ENCODE peak calls at places on chromosomes 16 and 17, in five cellular contexts. I is neural progenitor cell; T is stomach; N is endothelial cell of umbilical vein; C is CD4-positive, alpha-beta memory T cell. E is an unnamed sample.

GRCh38 chr17:61149862-61150362 is 249.7 kb upstream of the TBX2 start:
- DNase-seq in T (no peak), N (no peak), I (no peak), C (no peak), E (no peak)

GRCh38 chr16:24849641-24850040 is 3.9 kb downstream of the SLC5A11 start:
- DNase-seq in T (no peak), I (no peak), N (no peak), C (no peak), E (no peak)

GRCh38 chr17:40075216-40076100 is 12.7 kb downstream of the THRA start:
- DNase-seq in I (peak; percentile 86), N (peak; percentile 63), C (peak; percentile 59), T (peak; percentile 94), E (peak; percentile 96)

GRCh38 chr17:17042851-17043667 is 802 bp downstream of the MPRIP start:
- DNase-seq in T (no peak), C (peak; percentile 12), N (peak; percentile 64), I (peak; percentile 45), E (no peak)

GRCh38 chr17:73616120-73616872 is 27.9 kb downstream of the SDK2 start:
- DNase-seq in I (no peak), T (no peak), N (no peak), C (no peak), E (no peak)

GRCh38 chr16:13168091-13168572 is 266.7 kb downstream of the SHISA9 start:
- DNase-seq in T (no peak), C (no peak), I (peak; percentile 55), N (no peak), E (no peak)

GRCh38 chr17:50660042-50660886 is 25.6 kb downstream of the ABCC3 start:
- DNase-seq in T (peak; percentile 49), C (no peak), I (no peak), N (peak; percentile 20), E (no peak)

GRCh38 chr16:16167927-16168326 is 55.4 kb downstream of the ABCC6 start:
- DNase-seq in C (no peak), I (no peak), N (no peak), T (no peak), E (no peak)

GRCh38 chr17:66831383-66832220 is 3.3 kb upstream of the CACNG5 start:
- DNase-seq in N (no peak), I (no peak), T (no peak), C (no peak), E (no peak)

GRCh38 chr17:67359960-67360817 is 6.2 kb downstream of the PSMD12 start:
- DNase-seq in T (no peak), I (peak; percentile 35), N (peak; percentile 29), C (peak; percentile 74), E (no peak)

GRCh38 chr16:73019456-73020362 is 28.2 kb downstream of the ZFHX3 start:
- DNase-seq in I (no peak), T (no peak), N (peak; percentile 53), C (no peak), E (peak; percentile 30)
- H3K4me3 ChIP-seq in I (no peak overlapping the region), T (no peak overlapping the region), N (no peak overlapping the region), C (no peak overlapping the region), E (no peak overlapping the region)

DNA sequence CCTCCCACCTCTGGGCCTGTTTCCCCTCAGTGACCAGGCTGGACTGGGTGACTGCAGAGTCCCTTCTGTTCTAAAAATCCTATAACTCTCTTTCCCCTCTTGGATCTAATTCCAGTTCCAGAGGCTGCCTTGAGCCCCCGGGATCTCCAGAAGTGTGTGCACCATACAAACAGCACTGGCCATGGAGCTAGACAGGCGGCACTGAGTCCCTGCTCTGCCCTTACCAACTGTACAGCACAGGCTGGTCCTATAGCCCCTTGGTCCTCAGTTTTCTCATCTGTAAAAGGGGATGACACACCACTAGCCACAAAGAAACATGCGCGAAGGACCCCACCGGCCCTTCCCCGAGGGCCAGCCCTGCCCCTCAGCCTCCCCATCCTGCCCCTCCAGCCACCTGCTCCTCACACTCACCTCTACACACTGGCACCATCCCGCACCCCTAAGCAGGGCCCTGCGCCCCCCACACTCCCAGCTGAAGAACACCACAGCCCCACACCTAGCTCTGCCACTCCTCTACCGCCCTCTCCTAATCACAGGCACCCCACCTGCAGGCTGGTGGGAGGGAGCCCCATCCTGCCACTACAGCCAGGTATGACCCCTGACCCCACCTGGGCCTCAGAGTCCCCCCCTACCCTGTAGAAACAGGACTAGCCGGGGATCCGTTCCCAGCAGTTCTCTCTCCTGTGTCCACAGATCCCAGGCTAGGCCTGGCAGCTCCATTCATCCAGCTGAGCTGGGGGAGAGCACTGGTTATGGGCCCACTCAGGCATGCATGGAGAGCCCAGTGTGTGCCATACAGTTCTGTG is 913 bp upstream of the KRT16 start:
- DNase-seq in I (no peak), C (no peak), T (no peak), N (no peak), E (no peak)
- H3K27ac ChIP-seq in I (no peak overlapping the region), C (no peak overlapping the region), T (no peak overlapping the region), N (no peak overlapping the region), E (no peak overlapping the region)

GRCh38 chr16:2930236-2930635 is 18.5 kb downstream of the FLYWCH1 start:
- DNase-seq in I (no peak), T (no peak), C (no peak), N (no peak), E (no peak)
- H3K36me3 ChIP-seq in I (no peaks in the 10 kb centered on the region), T (peaks cover 57% of the 10 kb centered on the region), C (peaks cover 12% of the 10 kb centered on the region), N (no peaks in the 10 kb centered on the region), E (no peaks in the 10 kb centered on the region)

GRCh38 chr17:31116167-31116566 is 21.4 kb downstream of the NF1 start:
- DNase-seq in I (no peak), N (no peak), T (no peak), C (no peak), E (no peak)
- H3K4me3 ChIP-seq in I (no peak overlapping the region), N (no peak overlapping the region), T (no peak overlapping the region), C (no peak overlapping the region), E (no peak overlapping the region)

GRCh38 chr17:12691173-12691572 is 25.5 kb downstream of the MYOCD start:
- DNase-seq in I (no peak), N (no peak), T (no peak), C (no peak), E (no peak)
- H3K27ac ChIP-seq in I (no peak overlapping the region), N (no peak overlapping the region), T (peak overlapping the region; percentile 57), C (no peak overlapping the region), E (no peak overlapping the region)

DNA sequence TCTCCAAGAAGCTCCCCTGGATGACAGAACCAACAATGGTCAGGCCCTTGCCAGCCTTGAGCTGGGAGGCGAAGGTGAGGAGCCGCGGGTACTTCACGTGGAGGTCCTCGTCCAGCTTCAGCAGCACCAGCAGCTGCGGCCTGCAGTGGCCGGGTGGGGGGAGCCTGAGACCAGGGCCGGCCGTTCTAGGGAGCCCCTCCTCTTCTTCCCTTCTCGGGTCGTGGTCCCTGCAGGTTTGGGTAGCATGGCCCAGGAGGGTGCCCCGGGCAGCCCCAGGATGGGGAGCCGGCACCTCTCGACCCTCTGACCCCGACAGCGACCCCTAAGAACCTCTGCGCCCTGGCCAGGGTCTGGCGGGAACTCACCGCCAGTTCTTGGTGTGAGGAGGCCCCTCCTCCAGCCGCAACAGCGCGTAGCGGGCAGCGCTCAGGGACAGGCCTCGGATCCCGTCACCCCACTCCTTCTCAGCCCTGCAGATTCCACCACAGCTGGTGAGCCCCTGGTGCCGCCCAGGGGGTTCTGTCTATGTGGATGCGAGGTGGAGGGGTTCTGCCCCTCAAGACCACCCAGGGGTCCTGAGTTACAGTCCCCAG is 3.1 kb upstream of the LCAT start:
- DNase-seq in T (no peak), N (no peak), I (no peak), C (no peak), E (peak; percentile 14)
- H3K36me3 ChIP-seq in T (peaks cover 91% of the 10 kb centered on the region), N (peaks cover 30% of the 10 kb centered on the region), I (no peaks in the 10 kb centered on the region), C (peaks cover 10% of the 10 kb centered on the region), E (peaks cover 21% of the 10 kb centered on the region)

GRCh38 chr17:76080934-76081287 is 1.9 kb downstream of the ZACN start:
- DNase-seq in I (no peak), C (no peak), T (no peak), N (no peak), E (no peak)

GRCh38 chr17:76079577-76080206 is 710 bp downstream of the ZACN start:
- DNase-seq in I (peak; percentile 60), C (no peak), T (no peak), N (no peak), E (no peak)

GRCh38 chr17:76081295-76082210 is 2.6 kb downstream of the ZACN start:
- DNase-seq in I (no peak), C (no peak), N (no peak), T (no peak), E (no peak)

GRCh38 chr17:76078859-76079576 is at the start of gene ZACN:
- DNase-seq in C (no peak), I (no peak), N (no peak), T (no peak), E (no peak)

DNA sequence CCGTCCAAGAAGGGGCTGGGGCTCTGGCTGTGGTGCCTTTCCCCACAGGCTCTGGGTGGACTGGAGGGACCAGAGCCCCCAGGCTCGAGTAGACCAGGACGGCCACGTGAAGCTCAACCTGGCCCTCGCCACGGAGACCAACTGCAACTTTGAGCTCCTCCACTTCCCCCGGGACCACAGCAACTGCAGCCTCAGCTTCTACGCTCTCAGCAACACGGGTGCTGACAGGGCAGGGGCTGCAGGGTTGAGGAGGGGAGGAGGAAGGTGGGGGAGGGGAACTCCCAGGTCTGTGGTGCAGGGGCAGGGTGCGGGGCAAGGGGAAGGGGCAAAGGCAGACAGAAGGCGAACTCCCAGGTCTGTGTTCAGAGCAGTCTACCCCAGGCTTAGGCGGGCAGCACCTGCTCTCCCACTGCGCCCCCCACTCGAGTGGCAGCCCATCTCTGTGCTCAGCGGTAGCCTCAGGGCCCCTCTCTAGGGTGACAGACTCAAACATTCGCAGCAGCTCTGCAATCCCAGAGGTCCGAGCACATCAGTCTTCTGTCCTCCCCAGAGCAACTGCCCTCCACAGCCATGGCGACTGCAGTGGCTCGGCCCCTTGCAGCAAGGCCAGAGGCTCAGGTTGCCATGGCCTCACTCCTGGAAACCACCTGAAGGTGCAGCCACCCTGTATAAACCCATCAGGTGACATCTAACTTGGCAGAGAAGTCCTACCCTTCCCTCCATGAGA is 1.4 kb downstream of the ZACN start:
- DNase-seq in N (no peak), T (no peak), I (peak; percentile 46), C (no peak), E (no peak)
- H3K4me3 ChIP-seq in N (no peak overlapping the region), T (no peak overlapping the region), I (peak overlapping the region; percentile 40), C (no peak overlapping the region), E (no peak overlapping the region)

GRCh38 chr16:84607694-84608093 is 10.2 kb downstream of the COTL1 start:
- DNase-seq in C (peak; percentile 49), I (no peak), T (no peak), N (no peak), E (no peak)
- H3K27ac ChIP-seq in C (peak overlapping the region; percentile 62), I (no peak overlapping the region), T (peak overlapping the region; percentile 72), N (no peak overlapping the region), E (no peak overlapping the region)

DNA sequence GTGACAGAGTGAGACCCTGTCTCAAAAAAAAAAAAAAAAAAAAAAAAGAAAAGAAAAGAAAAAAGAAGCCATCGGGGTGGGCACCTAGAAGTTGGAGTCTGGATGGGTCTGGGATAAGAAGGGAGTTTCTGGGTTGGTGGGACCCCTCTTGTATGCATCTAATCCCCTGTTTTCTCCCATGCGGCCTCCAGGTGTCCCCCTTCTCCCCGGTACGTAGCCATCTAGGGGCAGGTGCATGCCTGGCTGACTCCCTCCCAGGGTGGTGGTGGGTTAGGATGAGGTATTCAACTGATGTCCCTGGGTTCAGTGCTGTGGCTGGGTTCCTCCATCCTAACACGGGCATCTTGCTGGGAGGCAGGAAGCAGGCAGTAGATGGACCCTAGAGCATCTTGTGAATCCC is 13.0 kb downstream of the FMNL1 start:
- DNase-seq in C (no peak), N (no peak), T (no peak), I (peak; percentile 75), E (no peak)
- H3K36me3 ChIP-seq in C (peaks cover 73% of the 10 kb centered on the region), N (no peaks in the 10 kb centered on the region), T (no peaks in the 10 kb centered on the region), I (no peaks in the 10 kb centered on the region), E (no peaks in the 10 kb centered on the region)

GRCh38 chr17:59845595-59846390 is 47.0 kb downstream of the TUBD1 start:
- DNase-seq in N (peak; percentile 74), T (peak; percentile 73), I (no peak), C (no peak), E (peak; percentile 72)
- H3K4me3 ChIP-seq in N (no peak overlapping the region), T (no peak overlapping the region), I (no peak overlapping the region), C (no peak overlapping the region), E (no peak overlapping the region)

E was measured in body of pancreas.